ENCODE peak calls at places on chromosomes 7 and 10, in six cellular contexts. One of them, this sample, is unnamed.

GRCh38 chr10:71714592-71714991 is 5.0 kb downstream of the C10orf105 start:
- DNase-seq in T follicular helper cell: no peak
- DNase-seq in stimulated activated CD4-positive, alpha-beta T cell treated with anti-CD3 and anti-CD28 coated beads, Interleukin-4, amount 100 ng/mL, for 48 hours: no peak
- DNase-seq in CD8-positive, alpha-beta T cell: no peak
- DNase-seq in IMR-90: no peak
- DNase-seq in HFFc6: no peak
- DNase-seq in this sample: no peak

GRCh38 chr7:30162622-30163124 is 27.9 kb downstream of the MTURN start:
- DNase-seq in stimulated activated CD4-positive, alpha-beta T cell treated with anti-CD3 and anti-CD28 coated beads, Interleukin-4, amount 100 ng/mL, for 48 hours: no peak
- DNase-seq in HFFc6: peak
- DNase-seq in CD8-positive, alpha-beta T cell: no peak
- DNase-seq in IMR-90: peak
- DNase-seq in T follicular helper cell: no peak
- DNase-seq in this sample: peak

GRCh38 chr7:28292826-28293528 is 112.4 kb upstream of the JAZF1 start:
- DNase-seq in IMR-90: no peak
- DNase-seq in CD8-positive, alpha-beta T cell: no peak
- DNase-seq in stimulated activated CD4-positive, alpha-beta T cell treated with anti-CD3 and anti-CD28 coated beads, Interleukin-4, amount 100 ng/mL, for 48 hours: no peak
- DNase-seq in HFFc6: no peak
- DNase-seq in T follicular helper cell: no peak
- DNase-seq in this sample: no peak

GRCh38 chr7:82057476-82057875 is 287.6 kb upstream of the HGF start:
- DNase-seq in T follicular helper cell: no peak
- DNase-seq in CD8-positive, alpha-beta T cell: no peak
- DNase-seq in IMR-90: no peak
- DNase-seq in HFFc6: no peak
- DNase-seq in stimulated activated CD4-positive, alpha-beta T cell treated with anti-CD3 and anti-CD28 coated beads, Interleukin-4, amount 100 ng/mL, for 48 hours: no peak
- DNase-seq in this sample: no peak

GRCh38 chr7:29935111-29935510 is 54.5 kb downstream of the SCRN1 start:
- DNase-seq in HFFc6: peak
- DNase-seq in T follicular helper cell: no peak
- DNase-seq in stimulated activated CD4-positive, alpha-beta T cell treated with anti-CD3 and anti-CD28 coated beads, Interleukin-4, amount 100 ng/mL, for 48 hours: no peak
- DNase-seq in IMR-90: peak
- DNase-seq in CD8-positive, alpha-beta T cell: no peak
- DNase-seq in this sample: no peak

GRCh38 chr7:71864130-71864529 is 548.0 kb downstream of the CALN1 start:
- DNase-seq in CD8-positive, alpha-beta T cell: no peak
- DNase-seq in IMR-90: no peak
- DNase-seq in HFFc6: no peak
- DNase-seq in stimulated activated CD4-positive, alpha-beta T cell treated with anti-CD3 and anti-CD28 coated beads, Interleukin-4, amount 100 ng/mL, for 48 hours: no peak
- DNase-seq in T follicular helper cell: no peak
- DNase-seq in this sample: no peak

GRCh38 chr7:5396542-5396941 is 27.1 kb downstream of the TNRC18 start:
- DNase-seq in stimulated activated CD4-positive, alpha-beta T cell treated with anti-CD3 and anti-CD28 coated beads, Interleukin-4, amount 100 ng/mL, for 48 hours: peak
- DNase-seq in HFFc6: no peak
- DNase-seq in IMR-90: no peak
- DNase-seq in CD8-positive, alpha-beta T cell: peak
- DNase-seq in T follicular helper cell: peak
- DNase-seq in this sample: no peak

GRCh38 chr10:52335665-52336064 is 21.6 kb downstream of the DKK1 start:
- DNase-seq in CD8-positive, alpha-beta T cell: no peak
- DNase-seq in HFFc6: no peak
- DNase-seq in T follicular helper cell: no peak
- DNase-seq in stimulated activated CD4-positive, alpha-beta T cell treated with anti-CD3 and anti-CD28 coated beads, Interleukin-4, amount 100 ng/mL, for 48 hours: no peak
- DNase-seq in IMR-90: peak
- DNase-seq in this sample: no peak

GRCh38 chr7:17130281-17131059 is 168.0 kb upstream of the AHR start:
- DNase-seq in IMR-90: peak
- DNase-seq in HFFc6: peak
- DNase-seq in T follicular helper cell: no peak
- DNase-seq in stimulated activated CD4-positive, alpha-beta T cell treated with anti-CD3 and anti-CD28 coated beads, Interleukin-4, amount 100 ng/mL, for 48 hours: no peak
- DNase-seq in CD8-positive, alpha-beta T cell: no peak
- DNase-seq in this sample: peak

GRCh38 chr7:150380463-150380862 is 1.3 kb downstream of the ZNF775 start:
- DNase-seq in stimulated activated CD4-positive, alpha-beta T cell treated with anti-CD3 and anti-CD28 coated beads, Interleukin-4, amount 100 ng/mL, for 48 hours: no peak
- DNase-seq in HFFc6: no peak
- DNase-seq in IMR-90: no peak
- DNase-seq in CD8-positive, alpha-beta T cell: no peak
- DNase-seq in T follicular helper cell: no peak
- DNase-seq in this sample: no peak

GRCh38 chr10:110756886-110757285 is 112.8 kb downstream of the RBM20 start:
- DNase-seq in T follicular helper cell: no peak
- DNase-seq in CD8-positive, alpha-beta T cell: no peak
- DNase-seq in HFFc6: no peak
- DNase-seq in stimulated activated CD4-positive, alpha-beta T cell treated with anti-CD3 and anti-CD28 coated beads, Interleukin-4, amount 100 ng/mL, for 48 hours: no peak
- DNase-seq in IMR-90: no peak
- DNase-seq in this sample: no peak

GRCh38 chr7:4450483-4450882 is 231.6 kb upstream of the FOXK1 start:
- DNase-seq in stimulated activated CD4-positive, alpha-beta T cell treated with anti-CD3 and anti-CD28 coated beads, Interleukin-4, amount 100 ng/mL, for 48 hours: no peak
- DNase-seq in HFFc6: no peak
- DNase-seq in IMR-90: no peak
- DNase-seq in T follicular helper cell: no peak
- DNase-seq in CD8-positive, alpha-beta T cell: no peak
- DNase-seq in this sample: no peak

GRCh38 chr7:80147543-80148376 is 13.1 kb downstream of the GNAI1 start:
- DNase-seq in IMR-90: peak
- DNase-seq in HFFc6: peak
- DNase-seq in CD8-positive, alpha-beta T cell: no peak
- DNase-seq in stimulated activated CD4-positive, alpha-beta T cell treated with anti-CD3 and anti-CD28 coated beads, Interleukin-4, amount 100 ng/mL, for 48 hours: no peak
- DNase-seq in T follicular helper cell: no peak
- DNase-seq in this sample: peak

GRCh38 chr7:18513343-18513742 is 17.8 kb downstream of the HDAC9 start:
- DNase-seq in CD8-positive, alpha-beta T cell: no peak
- DNase-seq in HFFc6: no peak
- DNase-seq in IMR-90: no peak
- DNase-seq in T follicular helper cell: no peak
- DNase-seq in stimulated activated CD4-positive, alpha-beta T cell treated with anti-CD3 and anti-CD28 coated beads, Interleukin-4, amount 100 ng/mL, for 48 hours: no peak
- DNase-seq in this sample: no peak

GRCh38 chr7:88111136-88111748 is 108.6 kb downstream of the SRI start:
- DNase-seq in T follicular helper cell: no peak
- DNase-seq in CD8-positive, alpha-beta T cell: no peak
- DNase-seq in HFFc6: peak
- DNase-seq in stimulated activated CD4-positive, alpha-beta T cell treated with anti-CD3 and anti-CD28 coated beads, Interleukin-4, amount 100 ng/mL, for 48 hours: no peak
- DNase-seq in IMR-90: peak
- DNase-seq in this sample: no peak

GRCh38 chr10:88008866-88009470 is 145.5 kb downstream of the PTEN start:
- DNase-seq in HFFc6: no peak
- DNase-seq in stimulated activated CD4-positive, alpha-beta T cell treated with anti-CD3 and anti-CD28 coated beads, Interleukin-4, amount 100 ng/mL, for 48 hours: no peak
- DNase-seq in CD8-positive, alpha-beta T cell: no peak
- DNase-seq in IMR-90: peak
- DNase-seq in T follicular helper cell: no peak
- DNase-seq in this sample: no peak

GRCh38 chr10:132606536-132607316 is 69.1 kb downstream of the INPP5A start:
- DNase-seq in T follicular helper cell: no peak
- DNase-seq in IMR-90: peak
- DNase-seq in HFFc6: no peak
- DNase-seq in stimulated activated CD4-positive, alpha-beta T cell treated with anti-CD3 and anti-CD28 coated beads, Interleukin-4, amount 100 ng/mL, for 48 hours: no peak
- DNase-seq in CD8-positive, alpha-beta T cell: no peak
- DNase-seq in this sample: peak

GRCh38 chr7:83882551-83882950 is 233.6 kb upstream of the SEMA3E start:
- DNase-seq in IMR-90: no peak
- DNase-seq in HFFc6: no peak
- DNase-seq in T follicular helper cell: no peak
- DNase-seq in CD8-positive, alpha-beta T cell: no peak
- DNase-seq in stimulated activated CD4-positive, alpha-beta T cell treated with anti-CD3 and anti-CD28 coated beads, Interleukin-4, amount 100 ng/mL, for 48 hours: no peak
- DNase-seq in this sample: no peak

GRCh38 chr10:48604408-48605263 is at the start of gene ARHGAP22:
- DNase-seq in T follicular helper cell: no peak
- DNase-seq in HFFc6: no peak
- DNase-seq in IMR-90: peak
- DNase-seq in stimulated activated CD4-positive, alpha-beta T cell treated with anti-CD3 and anti-CD28 coated beads, Interleukin-4, amount 100 ng/mL, for 48 hours: no peak
- DNase-seq in CD8-positive, alpha-beta T cell: no peak
- DNase-seq in this sample: peak

GRCh38 chr7:85483205-85483604 is 296.3 kb upstream of the SEMA3D start:
- DNase-seq in CD8-positive, alpha-beta T cell: no peak
- DNase-seq in stimulated activated CD4-positive, alpha-beta T cell treated with anti-CD3 and anti-CD28 coated beads, Interleukin-4, amount 100 ng/mL, for 48 hours: no peak
- DNase-seq in IMR-90: peak
- DNase-seq in T follicular helper cell: no peak
- DNase-seq in HFFc6: peak
- DNase-seq in this sample: no peak

GRCh38 chr10:104246981-104247380 is 7.7 kb upstream of the GSTO1 start:
- DNase-seq in IMR-90: peak
- DNase-seq in T follicular helper cell: no peak
- DNase-seq in stimulated activated CD4-positive, alpha-beta T cell treated with anti-CD3 and anti-CD28 coated beads, Interleukin-4, amount 100 ng/mL, for 48 hours: no peak
- DNase-seq in CD8-positive, alpha-beta T cell: no peak
- DNase-seq in HFFc6: peak
- DNase-seq in this sample: no peak

GRCh38 chr10:36676321-36677169 is 448.9 kb upstream of the ANKRD30A start:
- DNase-seq in IMR-90: peak
- DNase-seq in CD8-positive, alpha-beta T cell: no peak
- DNase-seq in stimulated activated CD4-positive, alpha-beta T cell treated with anti-CD3 and anti-CD28 coated beads, Interleukin-4, amount 100 ng/mL, for 48 hours: no peak
- DNase-seq in HFFc6: no peak
- DNase-seq in T follicular helper cell: no peak
- DNase-seq in this sample: peak

GRCh38 chr7:46979439-46979838 is 602.5 kb downstream of the TNS3 start:
- DNase-seq in IMR-90: no peak
- DNase-seq in CD8-positive, alpha-beta T cell: no peak
- DNase-seq in T follicular helper cell: no peak
- DNase-seq in HFFc6: no peak
- DNase-seq in stimulated activated CD4-positive, alpha-beta T cell treated with anti-CD3 and anti-CD28 coated beads, Interleukin-4, amount 100 ng/mL, for 48 hours: no peak
- DNase-seq in this sample: no peak

GRCh38 chr7:94906035-94906796 is 1.2 kb upstream of the PPP1R9A start:
- DNase-seq in IMR-90: no peak
- DNase-seq in stimulated activated CD4-positive, alpha-beta T cell treated with anti-CD3 and anti-CD28 coated beads, Interleukin-4, amount 100 ng/mL, for 48 hours: no peak
- DNase-seq in HFFc6: no peak
- DNase-seq in CD8-positive, alpha-beta T cell: no peak
- DNase-seq in T follicular helper cell: no peak
- DNase-seq in this sample: no peak

GRCh38 chr7:151449990-151450389 is 10.0 kb upstream of the CRYGN start:
- DNase-seq in HFFc6: no peak
- DNase-seq in IMR-90: no peak
- DNase-seq in CD8-positive, alpha-beta T cell: no peak
- DNase-seq in T follicular helper cell: no peak
- DNase-seq in stimulated activated CD4-positive, alpha-beta T cell treated with anti-CD3 and anti-CD28 coated beads, Interleukin-4, amount 100 ng/mL, for 48 hours: no peak
- DNase-seq in this sample: no peak

GRCh38 chr7:155449880-155450557 is 7.9 kb upstream of the EN2 start:
- DNase-seq in CD8-positive, alpha-beta T cell: no peak
- DNase-seq in stimulated activated CD4-positive, alpha-beta T cell treated with anti-CD3 and anti-CD28 coated beads, Interleukin-4, amount 100 ng/mL, for 48 hours: no peak
- DNase-seq in HFFc6: no peak
- DNase-seq in T follicular helper cell: no peak
- DNase-seq in IMR-90: no peak
- DNase-seq in this sample: no peak